ENCODE peak calls at places on chromosomes 7 and 10, in five cellular contexts. F, Z, W, P and G are unnamed samples.

GRCh38 chr7:137871173-137871915 is 24.6 kb upstream of the DGKI start:
- DNase-seq in F (no peak), Z (no peak), W (no peak), P (no peak), G (no peak)

GRCh38 chr7:116215550-116215949 is 5.2 kb downstream of the TES start:
- DNase-seq in F (no peak), Z (no peak), W (no peak), P (no peak), G (no peak)

GRCh38 chr7:28754027-28754426 is 204.1 kb downstream of the TRIL start:
- DNase-seq in F (no peak), Z (peak), W (no peak), P (no peak), G (peak)

GRCh38 chr7:96408881-96409280 is 87.0 kb upstream of the SLC25A13 start:
- DNase-seq in F (no peak), Z (no peak), W (no peak), P (no peak), G (no peak)

GRCh38 chr7:4873071-4873944 is 10.2 kb downstream of the RADIL start:
- DNase-seq in F (no peak), Z (no peak), W (no peak), P (no peak), G (no peak)

GRCh38 chr10:17061418-17061817 is 68.2 kb downstream of the CUBN start:
- DNase-seq in F (no peak), Z (no peak), W (peak), P (no peak), G (peak)

GRCh38 chr10:6542999-6543430 is 37.1 kb downstream of the PRKCQ start:
- DNase-seq in F (peak), Z (no peak), W (no peak), P (no peak), G (no peak)

GRCh38 chr7:78099715-78100477 is 301.3 kb downstream of the PHTF2 start:
- DNase-seq in F (no peak), Z (peak), W (peak), P (no peak), G (peak)

GRCh38 chr10:70041016-70041415 is 11.6 kb upstream of the MACROH2A2 start:
- DNase-seq in F (no peak), Z (no peak), W (no peak), P (no peak), G (no peak)

GRCh38 chr10:73225518-73225917 is 21.5 kb downstream of the DNAJC9 start:
- DNase-seq in F (no peak), Z (peak), W (no peak), P (no peak), G (peak)

GRCh38 chr10:128566376-128566968 is 440.2 kb upstream of the MKI67 start:
- DNase-seq in F (no peak), Z (no peak), W (no peak), P (no peak), G (no peak)

GRCh38 chr7:44733708-44734481 is 14.8 kb upstream of the ZMIZ2 start:
- DNase-seq in F (no peak), Z (peak), W (peak), P (no peak), G (peak)